ENCODE peak calls at places on chromosomes 2 and 18, in eight cellular contexts. Q is endothelial cell of umbilical vein, K is cardiac muscle cell, H is stomach, G is upper lobe of right lung, L is left lung, I is mesendoderm, N is ovary. F is an unnamed sample.
A peak's percentile ranks its signal among the peaks of the same experiment; 100 is the strongest.

GRCh38 chr2:85951351-85952067 is 62.7 kb upstream of the ST3GAL5 start:
- DNase-seq in Q (no peak), N (no peak), K (no peak), G (no peak), L (no peak), H (no peak), I (no peak), F (no peak)

GRCh38 chr2:231807020-231807419 is 20.8 kb downstream of the COPS7B start:
- DNase-seq in G (no peak), N (no peak), H (no peak), Q (no peak), K (no peak), L (no peak), I (no peak), F (no peak)

GRCh38 chr2:17271401-17271800 is 246.8 kb downstream of the RAD51AP2 start:
- DNase-seq in H (no peak), I (no peak), N (no peak), K (no peak), Q (no peak), L (no peak), G (no peak), F (no peak)

GRCh38 chr2:28356095-28356911 is 36.4 kb upstream of the FOSL2 start:
- DNase-seq in L (peak; percentile 81), H (peak; percentile 94), I (peak; percentile 26), Q (peak; percentile 89), K (peak; percentile 59), G (peak; percentile 81), N (peak; percentile 94), F (peak; percentile 96)

GRCh38 chr2:212367431-212367830 is 171.2 kb downstream of the ERBB4 start:
- DNase-seq in Q (no peak), N (no peak), H (no peak), L (no peak), K (no peak), I (no peak), G (no peak), F (no peak)

GRCh38 chr2:209095432-209095831 is 328.4 kb upstream of the MAP2 start:
- DNase-seq in H (no peak), L (no peak), G (no peak), Q (no peak), I (no peak), N (no peak), K (no peak), F (no peak)

GRCh38 chr18:11665587-11665986 is 23.5 kb upstream of the GNAL start:
- DNase-seq in I (no peak), H (no peak), K (no peak), N (no peak), Q (no peak), G (peak; percentile 3), L (no peak), F (no peak)

GRCh38 chr2:136122654-136123053 is 4.7 kb upstream of the CXCR4 start:
- DNase-seq in G (no peak), H (no peak), K (no peak), Q (no peak), L (no peak), I (no peak), N (no peak), F (no peak)

GRCh38 chr2:174063492-174064092 is 98.4 kb upstream of the SP3 start:
- DNase-seq in Q (no peak), G (no peak), H (no peak), L (no peak), K (no peak), N (no peak), I (no peak), F (no peak)

GRCh38 chr18:8946046-8946838 is 156.3 kb upstream of the NDUFV2 start:
- DNase-seq in H (no peak), Q (no peak), G (no peak), K (no peak), I (no peak), N (no peak), L (no peak), F (no peak)

GRCh38 chr18:76801567-76802505 is 20.5 kb upstream of the ZNF236 start:
- DNase-seq in K (peak; percentile 65), I (peak; percentile 74), N (peak; percentile 48), Q (peak; percentile 62), H (peak; percentile 71), L (peak; percentile 55), G (peak; percentile 84), F (peak; percentile 77)

GRCh38 chr2:15571729-15572128 is 10.6 kb upstream of the NBAS start:
- DNase-seq in K (no peak), G (no peak), L (no peak), I (no peak), N (no peak), H (no peak), Q (no peak), F (no peak)

GRCh38 chr2:27078267-27079194 is at the start of gene EMILIN1:
- DNase-seq in G (peak; percentile 78), L (peak; percentile 79), K (peak; percentile 25), Q (peak; percentile 51), N (peak; percentile 95), I (peak; percentile 19), H (peak; percentile 45), F (peak; percentile 86)

GRCh38 chr2:64133828-64134227 is 10.4 kb downstream of the PELI1 start:
- DNase-seq in G (no peak), N (no peak), H (no peak), Q (peak; percentile 41), I (no peak), K (no peak), L (no peak), F (no peak)

GRCh38 chr2:239399404-239399999 is 1.3 kb downstream of the HDAC4 start:
- DNase-seq in N (peak; percentile 33), G (peak; percentile 74), I (peak; percentile 22), H (peak; percentile 37), K (peak; percentile 27), Q (peak; percentile 36), L (no peak), F (no peak)

GRCh38 chr2:18516112-18516511 is 44.3 kb downstream of the RDH14 start:
- DNase-seq in H (no peak), Q (no peak), L (no peak), N (no peak), G (no peak), I (peak; percentile 85), K (peak; percentile 39), F (no peak)

GRCh38 chr2:102119255-102119654 is 23.3 kb upstream of the IL1R1 start:
- DNase-seq in N (no peak), K (no peak), L (no peak), H (no peak), G (no peak), I (no peak), Q (no peak), F (no peak)

GRCh38 chr2:102122909-102123308 is 19.6 kb upstream of the IL1R1 start:
- DNase-seq in H (no peak), I (no peak), K (no peak), G (no peak), L (no peak), Q (no peak), N (no peak), F (no peak)

GRCh38 chr2:102122115-102122514 is 20.4 kb upstream of the IL1R1 start:
- DNase-seq in N (no peak), L (no peak), G (no peak), I (no peak), K (no peak), H (no peak), Q (no peak), F (no peak)

GRCh38 chr2:102117488-102117887 is 25.1 kb upstream of the IL1R1 start:
- DNase-seq in L (no peak), Q (no peak), G (no peak), H (no peak), K (no peak), I (no peak), N (no peak), F (no peak)

DNA sequence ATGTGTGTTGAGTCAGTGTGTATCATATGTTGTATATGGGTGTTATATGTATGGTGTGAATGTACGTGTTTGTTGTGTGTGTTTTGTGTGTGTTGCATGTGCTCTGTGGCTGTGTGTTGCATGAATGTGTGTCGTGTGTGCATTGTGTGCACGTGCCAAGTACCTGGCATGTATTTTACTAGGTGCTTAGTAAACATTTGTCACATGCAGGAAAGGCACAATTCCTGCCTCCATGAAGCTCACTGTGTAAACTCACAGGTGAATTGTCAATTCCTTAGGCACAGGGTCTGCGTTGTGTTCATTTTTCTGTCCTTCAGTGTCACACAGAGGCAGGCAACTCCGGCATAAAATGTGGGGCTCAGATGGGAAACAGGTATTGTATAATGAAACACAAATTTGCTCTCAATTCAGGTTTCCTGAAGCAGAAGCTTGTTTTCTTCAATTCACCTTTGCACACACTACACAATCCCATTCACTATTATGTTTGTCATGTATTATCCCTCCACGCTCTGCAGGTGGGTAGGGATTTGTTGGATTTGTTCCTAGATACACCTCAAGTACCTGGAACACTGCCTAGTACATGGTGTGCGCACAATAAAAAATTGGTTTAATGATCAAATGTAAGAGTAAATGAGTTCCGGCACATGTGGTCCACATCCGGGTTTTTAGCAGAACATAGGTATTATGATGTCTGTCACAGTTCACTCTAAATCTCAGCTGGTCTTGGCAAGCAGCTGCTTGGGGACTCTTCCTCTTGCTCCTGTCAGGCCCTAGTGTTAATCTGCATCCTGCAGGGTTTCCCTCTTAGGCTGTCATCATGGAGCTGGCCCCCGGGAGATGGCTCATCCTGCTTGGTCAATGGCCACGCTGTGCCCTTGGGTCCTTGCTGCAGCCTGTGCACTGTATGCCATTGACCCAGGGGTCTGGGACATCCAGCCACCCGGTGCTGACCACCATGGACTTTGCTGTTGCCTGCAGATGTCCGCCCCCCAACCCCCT is 22.0 kb upstream of the IL1R1 start:
- DNase-seq in N (no peak), Q (no peak), G (no peak), K (no peak), L (no peak), I (no peak), H (peak; percentile 60), F (no peak)
- H3K27ac ChIP-seq in N (no peak overlapping the region), Q (no peak overlapping the region), G (no peak overlapping the region), K (no peak overlapping the region), L (peak overlapping the region; percentile 18), I (no peak overlapping the region), H (no peak overlapping the region), F (no peak overlapping the region)

GRCh38 chr2:60884795-60885194 is 3.4 kb downstream of the REL start:
- DNase-seq in K (no peak), Q (peak; percentile 77), H (no peak), G (no peak), I (no peak), N (no peak), L (no peak), F (no peak)
- H3K4me3 ChIP-seq in K (no peak overlapping the region), Q (peak overlapping the region; percentile 98), H (peak overlapping the region; percentile 67), G (peak overlapping the region; percentile 92), I (no peak overlapping the region), N (no peak overlapping the region), L (peak overlapping the region; percentile 87), F (peak overlapping the region; percentile 85)

DNA sequence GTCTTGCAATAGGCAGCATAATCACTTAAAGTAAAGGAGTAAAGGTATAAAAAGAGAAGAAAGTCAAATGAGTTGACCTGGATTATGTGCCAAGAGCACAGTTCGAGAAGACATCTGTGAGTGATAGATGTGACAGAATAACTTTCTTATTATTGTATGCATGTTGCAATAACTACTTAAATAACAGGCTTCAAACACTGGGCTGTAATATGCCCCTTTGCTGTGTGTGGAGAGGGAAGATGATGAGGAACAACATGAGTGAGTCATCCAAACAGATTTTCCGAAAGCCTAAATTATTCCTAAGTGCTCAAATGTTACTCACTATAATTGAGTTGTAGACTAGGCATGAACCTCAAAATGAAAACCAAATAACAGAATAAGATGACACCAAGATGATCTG is 328.1 kb downstream of the EXOC6B start:
- DNase-seq in N (no peak), L (no peak), Q (no peak), G (no peak), K (no peak), H (no peak), I (no peak), F (no peak)
- H3K4me1 ChIP-seq in N (no peaks in the 10 kb centered on the region), L (no peaks in the 10 kb centered on the region), Q (no peaks in the 10 kb centered on the region), G (no peaks in the 10 kb centered on the region), K (no peaks in the 10 kb centered on the region), H (no peaks in the 10 kb centered on the region), I (no peaks in the 10 kb centered on the region), F (no peaks in the 10 kb centered on the region)

GRCh38 chr18:47246027-47246971 is 5.2 kb downstream of the SKOR2 start:
- DNase-seq in N (no peak), Q (no peak), L (no peak), G (no peak), K (no peak), I (no peak), H (no peak), F (no peak)
- H3K27ac ChIP-seq in N (no peak overlapping the region), Q (no peak overlapping the region), L (no peak overlapping the region), G (no peak overlapping the region), K (no peak overlapping the region), I (no peak overlapping the region), H (no peak overlapping the region), F (no peak overlapping the region)